ENCODE peak calls at places on chromosomes 6 and 20, in eight cellular contexts. G is astrocyte of the spinal cord, O is breast epithelium, X is HFFc6, S is PC-3, R is retinal pigment epithelial cell, N is uterus, D is RWPE2. Q is an unnamed sample.
A peak's percentile ranks its signal among the peaks of the same experiment; 100 is the strongest.

GRCh38 chr6:150959071-150959637 is 93.7 kb downstream of the MTHFD1L start:
- DNase-seq in R (no peak), G (no peak), S (no peak), O (no peak), X (no peak), D (no peak), N (peak; percentile 53), Q (no peak)

GRCh38 chr6:109869398-109870165 is 108.5 kb upstream of the GPR6 start:
- DNase-seq in R (peak; percentile 51), S (no peak), X (no peak), D (no peak), N (peak; percentile 68), G (no peak), O (no peak), Q (no peak)

GRCh38 chr20:50728981-50729874 is 2.2 kb upstream of the PARD6B start:
- DNase-seq in S (peak; percentile 60), X (no peak), O (peak; percentile 48), N (no peak), R (no peak), D (peak; percentile 96), G (no peak), Q (no peak)

GRCh38 chr6:12967686-12968085 is 251.1 kb downstream of the PHACTR1 start:
- DNase-seq in S (no peak), R (no peak), X (peak; percentile 40), O (no peak), N (no peak), G (no peak), D (no peak), Q (no peak)

GRCh38 chr20:8156603-8157079 is 24.6 kb downstream of the PLCB1 start:
- DNase-seq in S (peak; percentile 80), R (no peak), O (no peak), N (no peak), D (no peak), X (peak; percentile 29), G (peak; percentile 57), Q (no peak)

GRCh38 chr20:58515240-58516212 is at the start of gene APCDD1L:
- DNase-seq in S (peak; percentile 89), G (peak; percentile 59), R (no peak), D (peak; percentile 91), N (no peak), X (peak; percentile 37), O (no peak), Q (no peak)

GRCh38 chr20:879626-880025 is 36.5 kb downstream of the ANGPT4 start:
- DNase-seq in O (no peak), R (no peak), N (no peak), D (no peak), G (no peak), X (no peak), S (no peak), Q (no peak)

GRCh38 chr20:50582092-50582491 is 71.9 kb downstream of the PTPN1 start:
- DNase-seq in S (no peak), X (no peak), N (no peak), R (no peak), G (no peak), D (peak; percentile 62), O (no peak), Q (peak; percentile 36)

GRCh38 chr6:163771180-163771579 is 356.7 kb downstream of the QKI start:
- DNase-seq in R (no peak), N (no peak), S (no peak), D (no peak), O (no peak), X (no peak), G (no peak), Q (no peak)
- TF ChIP-seq CTCF in R (no peak), N (no peak), S (no peak), D (no peak), O (no peak), X (no peak), G (no peak), Q (no peak)

GRCh38 chr6:117906905-117907599 is at the start of gene SLC35F1:
- DNase-seq in N (peak; percentile 41), S (no peak), D (no peak), R (no peak), X (no peak), G (peak; percentile 27), O (no peak), Q (peak; percentile 84)
- TF ChIP-seq CTCF in N (no peak), S (peak; percentile 26), D (peak; percentile 37), R (peak; percentile 57), X (no peak), G (peak; percentile 55), O (no peak), Q (peak; percentile 78)

GRCh38 chr6:108549241-108549640 is 11.5 kb upstream of the FOXO3 start:
- DNase-seq in S (no peak), R (no peak), G (no peak), X (no peak), N (no peak), O (no peak), D (no peak), Q (no peak)

GRCh38 chr6:108544586-108544985 is 16.1 kb upstream of the FOXO3 start:
- DNase-seq in N (no peak), D (no peak), G (no peak), R (no peak), S (no peak), O (no peak), X (no peak), Q (no peak)

GRCh38 chr6:108546079-108547049 is 14.4 kb upstream of the FOXO3 start:
- DNase-seq in D (no peak), O (no peak), G (no peak), X (no peak), S (no peak), N (no peak), R (no peak), Q (no peak)

GRCh38 chr6:108550256-108550655 is 10.5 kb upstream of the FOXO3 start:
- DNase-seq in S (no peak), O (no peak), R (no peak), X (no peak), G (no peak), N (no peak), D (no peak), Q (no peak)

GRCh38 chr6:108549741-108550140 is 11.0 kb upstream of the FOXO3 start:
- DNase-seq in N (no peak), D (no peak), O (no peak), X (no peak), R (no peak), S (no peak), G (peak; percentile 10), Q (no peak)
- TF ChIP-seq CTCF in N (no peak), D (no peak), O (no peak), X (peak; percentile 32), R (no peak), S (no peak), G (no peak), Q (peak; percentile 12)

GRCh38 chr20:5811746-5812145 is 61.5 kb downstream of the SHLD1 start:
- DNase-seq in X (no peak), D (no peak), G (no peak), O (no peak), S (no peak), N (no peak), R (no peak), Q (no peak)

GRCh38 chr20:5806457-5807263 is 56.5 kb downstream of the SHLD1 start:
- DNase-seq in S (peak; percentile 22), D (no peak), G (no peak), N (no peak), X (no peak), R (no peak), O (no peak), Q (no peak)

GRCh38 chr20:5807431-5807830 is 57.2 kb downstream of the SHLD1 start:
- DNase-seq in D (no peak), S (no peak), O (no peak), X (no peak), R (no peak), N (no peak), G (no peak), Q (no peak)

GRCh38 chr20:5808901-5809300 is 58.7 kb downstream of the SHLD1 start:
- DNase-seq in R (no peak), N (no peak), O (no peak), G (no peak), X (no peak), D (no peak), S (no peak), Q (no peak)

DNA sequence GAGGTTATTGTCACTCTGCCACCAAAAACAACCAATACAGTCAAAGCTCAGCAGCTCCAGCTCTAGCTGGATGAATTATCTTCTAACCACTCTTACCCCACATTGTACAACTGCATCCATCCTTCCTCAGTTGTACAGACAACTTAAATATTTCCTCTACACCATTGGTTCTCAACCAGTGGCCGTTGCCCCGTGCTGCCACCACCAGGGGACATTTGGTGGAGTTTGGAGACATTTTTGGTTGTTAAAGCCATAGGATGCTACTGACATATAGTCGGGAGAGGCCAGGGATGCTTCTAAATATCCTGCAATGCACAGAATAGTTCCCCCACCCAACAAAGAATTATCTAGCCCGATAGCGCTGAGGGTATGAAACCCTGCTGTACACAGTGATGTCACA is 59.3 kb downstream of the SHLD1 start:
- DNase-seq in D (no peak), S (peak; percentile 12), O (no peak), R (no peak), N (no peak), X (no peak), G (no peak), Q (no peak)
- TF ChIP-seq CTCF in D (no peak), S (peak; percentile 59), O (no peak), R (no peak), N (no peak), X (peak; percentile 37), G (no peak), Q (no peak)